ENCODE peak calls at places on chromosomes 11 and 22, in seven cellular contexts. Q is suprapubic skin; D is AG10803; V is activated CD8-positive, alpha-beta T cell treated with anti-CD3 and anti-CD28 coated beads for 36 hours; G is adrenal gland; Y is transverse colon; Z is right lobe of liver. I is an unnamed sample.

GRCh38 chr22:30879398-30879797 is 89.2 kb downstream of the MORC2 start:
- DNase-seq in Q (no peak), D (no peak), V (no peak), G (no peak), Y (no peak), Z (peak), I (no peak)

GRCh38 chr11:31968774-31969433 is 122.0 kb upstream of the RCN1 start:
- DNase-seq in Q (no peak), D (peak), V (no peak), G (peak), Y (no peak), Z (no peak), I (no peak)

GRCh38 chr11:73262851-73263495 is 9.2 kb upstream of the P2RY6 start:
- DNase-seq in Q (no peak), D (peak), V (no peak), G (no peak), Y (no peak), Z (no peak), I (no peak)

GRCh38 chr11:89347071-89347470 is 144.1 kb downstream of the NOX4 start:
- DNase-seq in Q (no peak), D (no peak), V (no peak), G (no peak), Y (no peak), Z (no peak), I (no peak)

GRCh38 chr22:21646608-21647590 is 4.8 kb downstream of the SDF2L1 start:
- DNase-seq in Q (no peak), D (peak), V (peak), G (peak), Y (peak), Z (peak), I (no peak)

GRCh38 chr11:61654397-61654829 is 25.8 kb upstream of the DAGLA start:
- DNase-seq in Q (peak), D (no peak), V (no peak), G (peak), Y (peak), Z (no peak), I (peak)

GRCh38 chr11:1920128-1920908 is 815 bp downstream of the TNNT3 start:
- DNase-seq in Q (peak), D (no peak), V (no peak), G (no peak), Y (no peak), Z (peak), I (no peak)

GRCh38 chr11:65477271-65478029 is 21.4 kb upstream of the MALAT1 start:
- DNase-seq in Q (peak), D (peak), V (peak), G (peak), Y (peak), Z (peak), I (peak)

GRCh38 chr11:70399681-70400112 is 1.4 kb downstream of the CTTN start:
- DNase-seq in Q (peak), D (peak), V (no peak), G (peak), Y (peak), Z (peak), I (peak)

GRCh38 chr11:64099436-64099835 is 63.7 kb downstream of the FLRT1 start:
- DNase-seq in Q (no peak), D (no peak), V (no peak), G (no peak), Y (no peak), Z (no peak), I (no peak)

GRCh38 chr11:77181226-77181625 is 53.2 kb downstream of the MYO7A start:
- DNase-seq in Q (no peak), D (no peak), V (no peak), G (no peak), Y (no peak), Z (peak), I (no peak)

GRCh38 chr11:36750349-36750748 is 152.3 kb upstream of the RAG2 start:
- DNase-seq in Q (no peak), D (no peak), V (peak), G (no peak), Y (no peak), Z (no peak), I (no peak)

DNA sequence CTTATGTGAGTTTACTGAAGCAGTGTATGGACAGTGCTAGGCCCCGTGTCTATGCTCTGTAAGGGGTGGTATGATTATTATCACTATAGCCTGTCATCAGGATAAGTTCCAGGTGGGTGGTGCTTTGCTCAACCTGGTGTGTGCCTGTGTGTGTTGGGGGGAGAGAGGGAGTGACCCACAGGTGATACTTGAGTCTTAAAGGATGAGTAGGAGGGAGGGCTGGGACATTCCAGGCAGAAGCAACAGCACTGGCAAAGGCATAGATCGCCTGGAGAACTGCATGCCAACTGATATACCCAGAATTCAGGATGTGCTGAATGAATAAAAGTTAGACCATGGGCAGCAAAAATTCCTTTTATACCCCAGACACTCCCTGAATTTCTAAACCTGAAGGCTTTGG is 4.5 kb downstream of the KIAA1671 start:
- DNase-seq in Q (no peak), D (no peak), V (no peak), G (no peak), Y (no peak), Z (no peak), I (no peak)
- TF ChIP-seq CTCF in Q (no peak), D (no peak), V (no peak), G (no peak), Y (no peak), Z (no peak), I (no peak)

GRCh38 chr11:93903989-93904388 is 53.6 kb upstream of the VSTM5 start:
- DNase-seq in Q (no peak), D (no peak), V (no peak), G (no peak), Y (no peak), Z (no peak), I (no peak)
- TF ChIP-seq CTCF in Q (no peak), D (no peak), V (no peak), G (no peak), Y (no peak), Z (no peak), I (no peak)

GRCh38 chr22:50277761-50278160 is 7.6 kb upstream of the MAPK11 start:
- DNase-seq in Q (no peak), D (no peak), V (no peak), G (no peak), Y (no peak), Z (no peak), I (no peak)

GRCh38 chr22:50275181-50276055 is 5.2 kb upstream of the MAPK11 start:
- DNase-seq in Q (no peak), D (no peak), V (no peak), G (no peak), Y (no peak), Z (no peak), I (no peak)

GRCh38 chr22:50278461-50278860 is 8.3 kb upstream of the MAPK11 start:
- DNase-seq in Q (no peak), D (no peak), V (no peak), G (no peak), Y (no peak), Z (no peak), I (no peak)

GRCh38 chr22:50274311-50274710 is 4.1 kb upstream of the MAPK11 start:
- DNase-seq in Q (no peak), D (peak), V (peak), G (peak), Y (peak), Z (peak), I (no peak)

GRCh38 chr22:50276143-50276542 is 6.0 kb upstream of the MAPK11 start:
- DNase-seq in Q (no peak), D (peak), V (peak), G (peak), Y (peak), Z (peak), I (peak)
- TF ChIP-seq CTCF in Q (no peak), D (peak), V (peak), G (peak), Y (peak), Z (peak), I (peak)

GRCh38 chr11:33706546-33706945 is 5.9 kb upstream of the C11orf91 start:
- DNase-seq in Q (no peak), D (no peak), V (no peak), G (no peak), Y (no peak), Z (no peak), I (no peak)

GRCh38 chr11:33703234-33703633 is 2.6 kb upstream of the C11orf91 start:
- DNase-seq in Q (no peak), D (no peak), V (no peak), G (no peak), Y (no peak), Z (no peak), I (no peak)

GRCh38 chr11:33706961-33707360 is 6.3 kb upstream of the C11orf91 start:
- DNase-seq in Q (no peak), D (no peak), V (no peak), G (no peak), Y (no peak), Z (no peak), I (no peak)

GRCh38 chr11:33703771-33704170 is 3.1 kb upstream of the C11orf91 start:
- DNase-seq in Q (no peak), D (peak), V (no peak), G (peak), Y (no peak), Z (no peak), I (no peak)

DNA sequence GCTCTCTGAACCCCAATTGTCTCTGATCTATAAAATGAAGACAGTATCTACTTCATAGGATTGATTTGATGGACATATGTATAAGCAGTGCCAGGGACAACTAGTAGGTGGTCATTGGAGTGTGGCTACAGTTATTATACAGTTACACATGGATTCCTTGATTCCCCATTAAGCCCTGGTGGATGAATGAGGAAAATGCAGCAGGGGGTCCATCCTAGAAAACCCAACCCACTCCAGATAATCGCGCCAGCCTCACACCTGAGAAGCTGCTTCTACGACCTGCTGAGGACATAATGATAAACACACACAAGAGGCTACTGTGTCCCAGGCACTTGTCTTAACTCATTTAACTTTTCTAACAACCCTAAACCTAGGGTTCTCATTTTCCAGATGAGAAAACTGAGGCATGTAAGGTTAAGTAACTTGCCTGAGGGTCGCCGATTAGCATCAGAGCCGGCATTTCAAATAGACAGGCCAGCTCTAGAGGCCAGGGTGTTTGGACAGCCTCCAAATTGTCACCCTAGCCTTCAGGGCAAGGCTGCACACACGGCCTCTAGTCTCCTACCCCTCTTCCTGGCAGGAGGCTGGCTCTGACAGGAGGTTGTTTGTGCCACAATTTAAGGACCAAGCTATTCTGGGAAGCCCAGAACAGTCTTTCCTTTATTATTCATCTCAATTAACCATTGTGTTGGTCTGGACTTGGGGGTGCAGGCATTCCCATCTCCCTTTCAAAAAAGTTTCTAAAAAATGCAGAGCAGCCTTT is 3.8 kb upstream of the C11orf91 start:
- DNase-seq in Q (no peak), D (no peak), V (no peak), G (no peak), Y (no peak), Z (no peak), I (no peak)
- TF ChIP-seq CTCF in Q (no peak), D (no peak), V (no peak), G (no peak), Y (no peak), Z (no peak), I (no peak)

GRCh38 chr11:45083544-45084087 is 62.8 kb upstream of the PRDM11 start:
- DNase-seq in Q (no peak), D (no peak), V (peak), G (no peak), Y (no peak), Z (no peak), I (no peak)
- TF ChIP-seq CTCF in Q (no peak), D (peak), V (no peak), G (peak), Y (no peak), Z (peak), I (peak)

DNA sequence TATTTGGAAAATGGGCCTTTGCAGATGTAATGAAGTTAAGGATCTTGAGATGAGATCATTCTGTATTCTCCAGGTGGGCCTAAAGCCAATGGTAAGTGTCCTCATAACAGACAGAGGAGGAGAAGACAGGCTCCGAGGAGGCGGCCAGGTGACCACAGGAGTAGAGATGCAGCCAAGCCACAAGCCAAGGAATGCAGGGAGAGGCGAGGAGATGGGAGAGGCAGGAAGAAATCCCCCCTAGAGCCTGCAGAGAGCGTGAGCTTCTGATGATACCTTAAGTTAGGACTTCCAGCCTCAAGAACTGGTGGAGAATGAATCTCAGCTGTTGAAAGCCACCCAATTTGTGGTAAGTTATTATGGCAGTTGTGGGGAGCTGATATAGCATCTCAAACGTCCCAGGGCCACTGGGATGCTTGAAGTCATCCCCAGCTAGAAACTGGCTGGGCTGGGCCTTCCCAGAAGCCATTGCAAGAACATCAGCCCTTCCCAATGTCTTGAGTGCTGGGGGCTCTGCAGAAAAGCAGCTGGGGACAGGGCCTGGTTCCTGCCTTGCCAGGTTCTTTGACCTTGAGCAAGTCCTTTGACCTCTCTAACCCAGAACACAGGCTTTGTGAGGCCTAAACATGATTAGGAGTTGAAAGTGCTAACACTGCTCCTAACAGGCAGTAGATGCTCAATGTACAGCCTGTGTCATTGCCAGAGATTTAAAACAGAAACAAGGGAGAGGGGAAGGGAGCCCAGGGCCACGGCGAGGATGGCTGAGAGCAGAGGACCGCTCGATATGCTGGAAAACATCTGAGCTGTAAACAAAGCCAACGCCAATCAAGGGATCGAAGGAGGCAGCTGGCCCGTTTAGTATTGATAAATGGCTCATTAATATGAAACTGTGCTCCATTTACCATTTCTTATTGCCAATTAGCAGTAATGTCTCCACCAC is 632.3 kb downstream of the TBC1D22A start:
- DNase-seq in Q (peak), D (no peak), V (no peak), G (no peak), Y (no peak), Z (no peak), I (peak)
- TF ChIP-seq CTCF in Q (no peak), D (no peak), V (no peak), G (no peak), Y (no peak), Z (no peak), I (no peak)

GRCh38 chr11:845872-846271 is 3.2 kb downstream of the TSPAN4 start:
- DNase-seq in Q (no peak), D (no peak), V (no peak), G (no peak), Y (no peak), Z (no peak), I (no peak)

GRCh38 chr11:844693-845644 is 2.3 kb downstream of the TSPAN4 start:
- DNase-seq in Q (peak), D (peak), V (peak), G (peak), Y (peak), Z (peak), I (peak)

GRCh38 chr11:842370-843002 is at the start of the genes POLR2L and TSPAN4:
- DNase-seq in Q (peak), D (peak), V (peak), G (peak), Y (peak), Z (peak), I (peak)

GRCh38 chr11:843086-843704 is 543 bp downstream of the TSPAN4 start:
- DNase-seq in Q (no peak), D (no peak), V (no peak), G (no peak), Y (no peak), Z (no peak), I (no peak)

GRCh38 chr11:843818-844692 is 1.4 kb downstream of the TSPAN4 start:
- DNase-seq in Q (peak), D (peak), V (peak), G (peak), Y (peak), Z (peak), I (peak)
- TF ChIP-seq CTCF in Q (no peak), D (no peak), V (no peak), G (no peak), Y (no peak), Z (no peak), I (no peak)

GRCh38 chr22:38943882-38944281 is 13.5 kb upstream of the APOBEC3A start:
- DNase-seq in Q (no peak), D (no peak), V (no peak), G (no peak), Y (no peak), Z (no peak), I (no peak)

GRCh38 chr22:38941488-38941987 is 15.9 kb upstream of the APOBEC3A start:
- DNase-seq in Q (no peak), D (no peak), V (peak), G (no peak), Y (no peak), Z (no peak), I (peak)

GRCh38 chr22:38944653-38945052 is 12.8 kb upstream of the APOBEC3A start:
- DNase-seq in Q (no peak), D (no peak), V (no peak), G (no peak), Y (peak), Z (no peak), I (peak)

GRCh38 chr22:38942702-38943101 is 14.7 kb upstream of the APOBEC3A start:
- DNase-seq in Q (no peak), D (no peak), V (no peak), G (no peak), Y (no peak), Z (no peak), I (no peak)

DNA sequence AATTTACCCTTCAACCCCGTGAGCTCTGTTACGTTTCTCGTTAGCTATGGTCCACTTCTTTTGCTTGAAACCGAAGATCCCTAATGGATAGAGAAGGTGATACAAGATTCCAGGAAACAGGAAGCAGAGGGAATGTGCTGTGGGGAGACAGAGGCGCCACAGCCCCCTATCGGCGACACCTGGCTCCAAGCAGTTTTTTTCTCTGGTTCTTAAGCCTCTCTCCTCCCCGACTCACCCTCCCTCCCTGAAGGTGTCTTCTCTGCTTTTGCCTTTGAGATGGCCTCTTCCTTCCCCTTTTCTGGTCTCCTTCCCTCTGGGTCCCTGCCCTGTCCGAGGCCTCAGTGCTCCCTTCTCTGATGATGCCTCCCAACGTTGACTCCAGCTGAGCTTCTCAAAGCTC is 14.2 kb upstream of the APOBEC3A start:
- DNase-seq in Q (no peak), D (no peak), V (no peak), G (no peak), Y (peak), Z (no peak), I (peak)
- TF ChIP-seq CTCF in Q (no peak), D (no peak), V (peak), G (no peak), Y (no peak), Z (no peak), I (no peak)

DNA sequence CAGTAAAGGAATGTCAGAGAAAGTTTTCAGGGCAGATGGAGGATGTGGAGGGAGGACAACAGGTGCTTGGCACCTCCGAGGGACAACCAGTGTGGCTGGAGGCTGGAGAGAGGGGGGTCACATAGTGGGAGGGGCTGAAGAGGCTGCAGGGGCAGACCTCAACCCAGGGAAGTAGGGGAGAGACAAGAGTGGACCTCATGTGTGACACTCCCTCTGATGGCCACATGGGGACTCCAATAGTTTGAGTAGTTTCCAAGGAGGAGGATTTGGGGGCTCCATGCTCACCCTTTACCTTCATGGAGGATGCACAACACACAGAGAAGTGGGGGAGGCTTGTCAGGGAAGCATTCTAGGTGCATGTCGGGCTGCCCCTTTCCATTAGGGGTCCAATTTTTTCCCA is 35.1 kb upstream of the ASPHD2 start:
- DNase-seq in Q (no peak), D (no peak), V (no peak), G (no peak), Y (no peak), Z (no peak), I (no peak)
- TF ChIP-seq CTCF in Q (no peak), D (no peak), V (peak), G (no peak), Y (no peak), Z (no peak), I (peak)

GRCh38 chr11:45512749-45513148 is 152.7 kb downstream of the CHST1 start:
- DNase-seq in Q (no peak), D (no peak), V (no peak), G (no peak), Y (no peak), Z (no peak), I (no peak)
- TF ChIP-seq CTCF in Q (no peak), D (no peak), V (no peak), G (no peak), Y (no peak), Z (no peak), I (no peak)

I was measured in CD14-positive monocyte.